ENCODE peak calls at places on chromosome 13, in five cellular contexts. One of them, this sample, is unnamed.

GRCh38 chr13:100214886-100215285 is 126.0 kb downstream of the PCCA start:
- DNase-seq in kidney epithelial cell: no peak
- DNase-seq in AG09309: no peak
- DNase-seq in cardiac muscle cell: no peak
- DNase-seq in body of pancreas: no peak
- DNase-seq in this sample: peak; percentile 60

GRCh38 chr13:110653851-110654250 is 38.5 kb downstream of the NAXD start:
- DNase-seq in kidney epithelial cell: no peak
- DNase-seq in AG09309: no peak
- DNase-seq in cardiac muscle cell: no peak
- DNase-seq in body of pancreas: no peak
- DNase-seq in this sample: no peak

GRCh38 chr13:30480292-30480947 is 14.7 kb upstream of the HMGB1 start:
- DNase-seq in kidney epithelial cell: no peak
- DNase-seq in AG09309: no peak
- DNase-seq in cardiac muscle cell: no peak
- DNase-seq in body of pancreas: peak; percentile 63
- DNase-seq in this sample: no peak

GRCh38 chr13:20360835-20361412 is 128.8 kb upstream of the GJB6 start:
- DNase-seq in kidney epithelial cell: no peak
- DNase-seq in AG09309: no peak
- DNase-seq in cardiac muscle cell: no peak
- DNase-seq in body of pancreas: no peak
- DNase-seq in this sample: peak; percentile 35

GRCh38 chr13:45537506-45537905 is 72.8 kb downstream of the COG3 start:
- DNase-seq in kidney epithelial cell: no peak
- DNase-seq in AG09309: no peak
- DNase-seq in cardiac muscle cell: no peak
- DNase-seq in body of pancreas: no peak
- DNase-seq in this sample: peak; percentile 62

GRCh38 chr13:44120814-44121505 is 241.3 kb downstream of the LACC1 start:
- DNase-seq in kidney epithelial cell: no peak
- DNase-seq in AG09309: no peak
- DNase-seq in cardiac muscle cell: no peak
- DNase-seq in body of pancreas: no peak
- DNase-seq in this sample: no peak

GRCh38 chr13:99572921-99573320 is 71.6 kb downstream of the TM9SF2 start:
- DNase-seq in kidney epithelial cell: peak; percentile 19
- DNase-seq in AG09309: no peak
- DNase-seq in cardiac muscle cell: no peak
- DNase-seq in body of pancreas: no peak
- DNase-seq in this sample: peak; percentile 45

GRCh38 chr13:44199627-44200207 is 173.9 kb upstream of the SERP2 start:
- DNase-seq in kidney epithelial cell: no peak
- DNase-seq in AG09309: no peak
- DNase-seq in cardiac muscle cell: no peak
- DNase-seq in body of pancreas: peak; percentile 29
- DNase-seq in this sample: no peak

GRCh38 chr13:94162289-94162688 is 317.2 kb downstream of the DCT start:
- DNase-seq in kidney epithelial cell: no peak
- DNase-seq in AG09309: no peak
- DNase-seq in cardiac muscle cell: no peak
- DNase-seq in body of pancreas: no peak
- DNase-seq in this sample: no peak

GRCh38 chr13:68078874-68079273 is 848.7 kb upstream of the PCDH9 start:
- DNase-seq in kidney epithelial cell: no peak
- DNase-seq in AG09309: no peak
- DNase-seq in cardiac muscle cell: no peak
- DNase-seq in body of pancreas: no peak
- DNase-seq in this sample: no peak

GRCh38 chr13:43269037-43269476 is 245.7 kb downstream of the DNAJC15 start:
- DNase-seq in kidney epithelial cell: peak; percentile 84
- DNase-seq in AG09309: peak; percentile 98
- DNase-seq in cardiac muscle cell: peak; percentile 44
- DNase-seq in body of pancreas: peak; percentile 60
- DNase-seq in this sample: peak; percentile 96

GRCh38 chr13:113664751-113665581 is 2.1 kb upstream of the GRK1 start:
- DNase-seq in kidney epithelial cell: no peak
- DNase-seq in AG09309: no peak
- DNase-seq in cardiac muscle cell: no peak
- DNase-seq in body of pancreas: peak; percentile 35
- DNase-seq in this sample: no peak

GRCh38 chr13:110993788-110994187 is 78.9 kb upstream of the ANKRD10 start:
- DNase-seq in kidney epithelial cell: no peak
- DNase-seq in AG09309: no peak
- DNase-seq in cardiac muscle cell: no peak
- DNase-seq in body of pancreas: no peak
- DNase-seq in this sample: no peak

GRCh38 chr13:44755872-44756271 is 179.7 kb upstream of the TSC22D1 start:
- DNase-seq in kidney epithelial cell: peak; percentile 76
- DNase-seq in AG09309: peak; percentile 39
- DNase-seq in cardiac muscle cell: no peak
- DNase-seq in body of pancreas: no peak
- DNase-seq in this sample: peak; percentile 82

GRCh38 chr13:74770361-74770760 is 636.2 kb upstream of the KLF12 start:
- DNase-seq in kidney epithelial cell: no peak
- DNase-seq in AG09309: peak; percentile 87
- DNase-seq in cardiac muscle cell: no peak
- DNase-seq in body of pancreas: no peak
- DNase-seq in this sample: peak; percentile 88

GRCh38 chr13:51000576-51001260 is 91.1 kb downstream of the RNASEH2B start:
- DNase-seq in kidney epithelial cell: peak; percentile 38
- DNase-seq in AG09309: peak; percentile 40
- DNase-seq in cardiac muscle cell: no peak
- DNase-seq in body of pancreas: peak; percentile 20
- DNase-seq in this sample: peak; percentile 89

GRCh38 chr13:52016296-52016695 is 4.1 kb downstream of the ALG11 start:
- DNase-seq in kidney epithelial cell: no peak
- DNase-seq in AG09309: no peak
- DNase-seq in cardiac muscle cell: no peak
- DNase-seq in body of pancreas: no peak
- DNase-seq in this sample: no peak

GRCh38 chr13:111668451-111668850 is 348.0 kb downstream of the TEX29 start:
- DNase-seq in kidney epithelial cell: no peak
- DNase-seq in AG09309: no peak
- DNase-seq in cardiac muscle cell: no peak
- DNase-seq in body of pancreas: no peak
- DNase-seq in this sample: no peak

GRCh38 chr13:27565818-27566217 is 54.5 kb downstream of the LNX2 start:
- DNase-seq in kidney epithelial cell: no peak
- DNase-seq in AG09309: no peak
- DNase-seq in cardiac muscle cell: no peak
- DNase-seq in body of pancreas: no peak
- DNase-seq in this sample: no peak

GRCh38 chr13:80744147-80744914 is 403.4 kb upstream of the SPRY2 start:
- DNase-seq in kidney epithelial cell: no peak
- DNase-seq in AG09309: no peak
- DNase-seq in cardiac muscle cell: no peak
- DNase-seq in body of pancreas: no peak
- DNase-seq in this sample: no peak

GRCh38 chr13:28819748-28820098 is 416 bp upstream of the MTUS2 start:
- DNase-seq in kidney epithelial cell: no peak
- DNase-seq in AG09309: no peak
- DNase-seq in cardiac muscle cell: peak; percentile 86
- DNase-seq in body of pancreas: peak; percentile 74
- DNase-seq in this sample: peak; percentile 19

GRCh38 chr13:110254151-110254679 is 52.7 kb downstream of the COL4A1 start:
- DNase-seq in kidney epithelial cell: no peak
- DNase-seq in AG09309: no peak
- DNase-seq in cardiac muscle cell: no peak
- DNase-seq in body of pancreas: no peak
- DNase-seq in this sample: no peak

GRCh38 chr13:67147257-67148218 is 82.6 kb downstream of the PCDH9 start:
- DNase-seq in kidney epithelial cell: peak; percentile 9
- DNase-seq in AG09309: no peak
- DNase-seq in cardiac muscle cell: peak; percentile 34
- DNase-seq in body of pancreas: no peak
- DNase-seq in this sample: peak; percentile 69

GRCh38 chr13:21344662-21345176 is 114.4 kb downstream of the ZDHHC20 start:
- DNase-seq in kidney epithelial cell: no peak
- DNase-seq in AG09309: no peak
- DNase-seq in cardiac muscle cell: no peak
- DNase-seq in body of pancreas: no peak
- DNase-seq in this sample: no peak

GRCh38 chr13:112896736-112897602 is 72.0 kb upstream of the MCF2L start:
- DNase-seq in kidney epithelial cell: no peak
- DNase-seq in AG09309: no peak
- DNase-seq in cardiac muscle cell: no peak
- DNase-seq in body of pancreas: peak; percentile 4
- DNase-seq in this sample: no peak

GRCh38 chr13:49853535-49853934 is 61.1 kb upstream of the KPNA3 start:
- DNase-seq in kidney epithelial cell: no peak
- DNase-seq in AG09309: no peak
- DNase-seq in cardiac muscle cell: no peak
- DNase-seq in body of pancreas: no peak
- DNase-seq in this sample: no peak

GRCh38 chr13:21402586-21403307 is 56.4 kb downstream of the ZDHHC20 start:
- DNase-seq in kidney epithelial cell: peak; percentile 26
- DNase-seq in AG09309: no peak
- DNase-seq in cardiac muscle cell: no peak
- DNase-seq in body of pancreas: no peak
- DNase-seq in this sample: peak; percentile 73

GRCh38 chr13:41461527-41462124 is 4.3 kb downstream of the RGCC start:
- DNase-seq in kidney epithelial cell: no peak
- DNase-seq in AG09309: no peak
- DNase-seq in cardiac muscle cell: no peak
- DNase-seq in body of pancreas: no peak
- DNase-seq in this sample: no peak
- H3K4me3 ChIP-seq in kidney epithelial cell: no peak overlapping the region
- H3K4me3 ChIP-seq in AG09309: no peak overlapping the region
- H3K4me3 ChIP-seq in cardiac muscle cell: no peak overlapping the region
- H3K4me3 ChIP-seq in body of pancreas: no peak overlapping the region
- H3K4me3 ChIP-seq in this sample: no peak overlapping the region

DNA sequence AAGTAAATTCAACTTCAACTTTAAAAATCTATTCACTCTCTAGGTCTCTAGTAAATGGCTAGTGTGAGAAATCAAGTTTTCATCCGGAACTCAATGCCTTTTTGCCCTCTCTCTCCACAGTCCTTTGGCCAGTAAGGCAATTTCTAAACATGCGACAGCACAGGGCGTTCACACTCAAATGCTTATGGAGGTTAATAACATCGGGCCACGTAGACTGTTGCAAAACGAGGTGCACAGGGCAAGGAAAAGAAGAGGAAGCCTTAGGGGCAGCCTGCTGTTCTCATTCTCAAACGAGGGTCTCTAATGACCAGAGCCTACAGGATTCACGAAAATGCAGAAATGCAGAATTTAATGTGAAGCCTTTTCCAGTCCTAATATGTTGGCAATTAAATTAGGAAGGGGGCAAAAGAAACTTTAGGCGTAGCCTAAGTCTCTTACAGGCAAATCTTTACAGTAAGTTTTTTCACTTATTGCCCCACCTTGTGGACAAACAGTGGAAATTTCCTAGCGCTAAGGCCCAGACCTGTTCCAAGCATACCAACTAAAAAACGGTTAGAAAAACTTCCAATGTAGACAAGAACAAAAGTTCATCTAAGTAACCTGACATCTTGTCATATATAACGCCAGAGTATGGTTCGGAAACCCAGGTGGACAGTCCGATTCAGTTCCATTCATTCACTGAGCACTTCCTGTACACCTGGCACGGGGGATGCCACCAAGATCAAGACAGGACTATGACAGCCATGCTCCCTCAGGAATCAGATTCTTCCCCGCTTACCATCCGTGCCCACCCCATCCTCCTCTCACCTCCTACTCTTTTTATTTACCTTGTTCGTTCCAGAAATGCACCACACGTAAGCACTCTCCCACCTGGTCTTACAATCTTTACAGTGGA is 5.1 kb downstream of the ZAR1L start:
- DNase-seq in kidney epithelial cell: no peak
- DNase-seq in AG09309: no peak
- DNase-seq in cardiac muscle cell: peak; percentile 70
- DNase-seq in body of pancreas: peak; percentile 24
- DNase-seq in this sample: peak; percentile 76
- H3K4me3 ChIP-seq in kidney epithelial cell: no peak overlapping the region
- H3K4me3 ChIP-seq in AG09309: no peak overlapping the region
- H3K4me3 ChIP-seq in cardiac muscle cell: no peak overlapping the region
- H3K4me3 ChIP-seq in body of pancreas: no peak overlapping the region
- H3K4me3 ChIP-seq in this sample: peak overlapping the region; percentile 29

GRCh38 chr13:37869506-37869755 is 141 bp downstream of the TRPC4 start:
- DNase-seq in kidney epithelial cell: no peak
- DNase-seq in AG09309: no peak
- DNase-seq in cardiac muscle cell: peak; percentile 10
- DNase-seq in body of pancreas: no peak
- DNase-seq in this sample: peak; percentile 14

GRCh38 chr13:37868691-37869505 is 674 bp downstream of the TRPC4 start:
- DNase-seq in kidney epithelial cell: peak; percentile 4
- DNase-seq in AG09309: no peak
- DNase-seq in cardiac muscle cell: peak; percentile 8
- DNase-seq in body of pancreas: no peak
- DNase-seq in this sample: peak; percentile 14

DNA sequence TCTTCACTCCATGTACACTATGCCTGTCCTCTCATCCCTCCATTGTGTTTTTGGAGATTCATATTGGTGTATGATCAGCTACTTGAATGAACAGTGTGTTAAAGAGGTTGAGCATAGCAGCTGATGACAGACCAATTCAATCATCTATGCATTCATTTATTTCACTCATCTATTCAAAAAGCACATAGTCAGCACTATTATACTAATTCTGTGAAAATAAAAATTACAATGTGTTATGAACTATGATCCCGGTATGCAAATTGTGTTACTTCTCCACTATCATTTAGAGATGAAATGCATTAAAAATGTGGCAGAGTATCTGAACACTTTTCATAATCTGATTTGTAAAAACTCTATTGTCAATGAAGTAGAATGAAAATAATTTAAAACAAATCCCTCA is 5.9 kb downstream of the TRPC4 start:
- DNase-seq in kidney epithelial cell: no peak
- DNase-seq in AG09309: no peak
- DNase-seq in cardiac muscle cell: no peak
- DNase-seq in body of pancreas: no peak
- DNase-seq in this sample: no peak
- H3K4me3 ChIP-seq in kidney epithelial cell: no peak overlapping the region
- H3K4me3 ChIP-seq in AG09309: no peak overlapping the region
- H3K4me3 ChIP-seq in cardiac muscle cell: no peak overlapping the region
- H3K4me3 ChIP-seq in body of pancreas: no peak overlapping the region
- H3K4me3 ChIP-seq in this sample: no peak overlapping the region

DNA sequence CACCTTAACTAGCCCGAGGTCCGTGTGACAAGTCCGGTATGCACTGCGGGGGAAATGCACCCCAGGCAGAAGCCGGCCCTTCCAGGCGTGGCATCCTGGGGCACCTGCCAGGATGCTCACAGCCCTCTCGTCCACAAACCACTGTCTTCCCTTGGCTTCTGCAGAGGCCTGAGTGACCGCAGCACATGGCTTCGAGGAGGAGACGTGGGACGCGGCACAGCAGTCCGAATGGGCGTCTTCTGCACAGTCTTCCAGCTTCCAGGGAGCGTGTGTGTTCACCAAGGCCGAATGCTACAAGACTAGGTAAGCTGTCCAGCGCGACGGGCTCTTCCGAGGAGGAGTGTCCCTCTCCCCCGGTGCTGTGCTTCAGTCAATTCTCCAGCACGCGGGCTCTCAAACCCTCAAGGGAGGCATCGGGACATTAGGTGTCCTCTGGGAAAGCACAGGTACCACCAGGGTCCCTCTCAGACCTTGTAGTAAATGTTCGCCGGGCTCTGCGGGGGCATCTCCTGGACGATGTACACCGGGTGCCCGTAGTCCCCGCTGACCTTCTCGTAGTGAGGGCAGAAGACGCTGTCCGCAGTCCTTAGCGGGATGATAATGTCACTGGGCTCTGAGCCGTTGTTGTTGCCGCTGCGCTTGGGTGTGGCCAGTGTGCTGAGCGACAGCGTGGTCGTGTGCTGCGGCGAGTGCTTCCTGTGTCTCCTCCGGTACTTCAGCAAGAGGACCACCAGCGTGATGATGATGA is 42.7 kb downstream of the EFNB2 start:
- DNase-seq in kidney epithelial cell: no peak
- DNase-seq in AG09309: no peak
- DNase-seq in cardiac muscle cell: no peak
- DNase-seq in body of pancreas: no peak
- DNase-seq in this sample: no peak
- H3K4me3 ChIP-seq in kidney epithelial cell: no peak overlapping the region
- H3K4me3 ChIP-seq in AG09309: no peak overlapping the region
- H3K4me3 ChIP-seq in cardiac muscle cell: no peak overlapping the region
- H3K4me3 ChIP-seq in body of pancreas: no peak overlapping the region
- H3K4me3 ChIP-seq in this sample: no peak overlapping the region